ENCODE peak calls at places on chromosomes 3 and 15, in four cellular contexts. V, U, Z and I are unnamed samples.

GRCh38 chr15:63861946-63862517 is 28.3 kb upstream of the HERC1 start:
- DNase-seq in V (no peak), U (no peak), Z (no peak), I (no peak)

GRCh38 chr3:173986861-173987410 is 589.4 kb downstream of the NLGN1 start:
- DNase-seq in V (no peak), U (no peak), Z (no peak), I (no peak)

GRCh38 chr15:52557242-52557641 is 11.6 kb downstream of the ARPP19 start:
- DNase-seq in V (no peak), U (no peak), Z (no peak), I (no peak)

GRCh38 chr3:192575879-192576506 is 151.3 kb downstream of the FGF12 start:
- DNase-seq in V (no peak), U (peak), Z (no peak), I (no peak)

GRCh38 chr15:66707310-66708160 is 5.5 kb downstream of the SMAD6 start:
- DNase-seq in V (no peak), U (no peak), Z (no peak), I (no peak)

GRCh38 chr3:126758019-126758418 is 54.0 kb downstream of the CHCHD6 start:
- DNase-seq in V (no peak), U (no peak), Z (no peak), I (no peak)

GRCh38 chr15:78321041-78321570 is 19.0 kb upstream of the CRABP1 start:
- DNase-seq in V (no peak), U (no peak), Z (no peak), I (no peak)

GRCh38 chr3:133374706-133375105 is 25.1 kb upstream of the BFSP2 start:
- DNase-seq in V (no peak), U (no peak), Z (no peak), I (no peak)

GRCh38 chr15:74901612-74902063 is 5.0 kb downstream of the FAM219B start:
- DNase-seq in V (peak), U (peak), Z (peak), I (peak)

GRCh38 chr3:111434941-111435622 is 106.9 kb upstream of the CD96 start:
- DNase-seq in V (no peak), U (no peak), Z (no peak), I (no peak)

GRCh38 chr3:58724376-58724775 is 57.8 kb upstream of the FAM3D start:
- DNase-seq in V (no peak), U (no peak), Z (no peak), I (no peak)

GRCh38 chr15:31364301-31365031 is 37.8 kb downstream of the KLF13 start:
- DNase-seq in V (peak), U (no peak), Z (no peak), I (no peak)

GRCh38 chr15:85316244-85316934 is 64.0 kb upstream of the AKAP13 start:
- DNase-seq in V (peak), U (no peak), Z (no peak), I (no peak)